ENCODE peak calls at places on chromosomes 7 and 10, in ten cellular contexts. Q is memory B cell; I is GM18507; Z is LoVo; C is Panc1; B is colonic mucosa; J is astrocyte of the hippocampus; X is activated CD4-positive, alpha-beta T cell treated with anti-CD3 and anti-CD28 coated beads for 1 hour; L is adrenal gland; W is spleen. S is an unnamed sample.
A peak's percentile ranks its signal among the peaks of the same experiment; 100 is the strongest.

GRCh38 chr10:21494221-21495001 is 31.1 kb downstream of the SKIDA1 start:
- DNase-seq in Q (peak; percentile 11), I (no peak), Z (no peak), C (no peak), B (peak; percentile 20), J (peak; percentile 73), X (no peak), L (peak; percentile 43), W (peak; percentile 85), S (peak; percentile 47)

GRCh38 chr10:14545827-14546226 is 215.1 kb upstream of the FRMD4A start:
- DNase-seq in Q (no peak), I (no peak), Z (no peak), C (no peak), B (no peak), J (peak; percentile 57), X (no peak), L (no peak), W (no peak), S (no peak)

GRCh38 chr7:154916381-154917213 is 86.3 kb downstream of the PAXIP1 start:
- DNase-seq in Q (no peak), I (no peak), Z (no peak), C (no peak), B (no peak), J (no peak), X (no peak), L (no peak), W (peak; percentile 59), S (no peak)

GRCh38 chr10:24947304-24948097 is 4.9 kb downstream of the PRTFDC1 start:
- DNase-seq in Q (no peak), I (no peak), Z (no peak), C (no peak), B (no peak), J (peak; percentile 40), X (no peak), L (no peak), W (no peak), S (no peak)

GRCh38 chr10:98134117-98134430 is 383 bp upstream of the R3HCC1L start:
- DNase-seq in Q (no peak), I (no peak), Z (no peak), C (no peak), B (no peak), J (no peak), X (no peak), L (no peak), W (no peak), S (no peak)

GRCh38 chr7:150631866-150632864 is at the start of gene GIMAP6:
- DNase-seq in Q (no peak), I (peak; percentile 39), Z (no peak), C (no peak), B (no peak), J (no peak), X (peak; percentile 32), L (peak; percentile 19), W (peak; percentile 82), S (no peak)

GRCh38 chr7:128217972-128218652 is 23.0 kb upstream of the LEP start:
- DNase-seq in Q (no peak), I (no peak), Z (no peak), C (no peak), B (no peak), J (no peak), X (no peak), L (no peak), W (no peak), S (no peak)

GRCh38 chr7:47382200-47382599 is 199.7 kb downstream of the TNS3 start:
- DNase-seq in Q (no peak), I (no peak), Z (no peak), C (no peak), B (no peak), J (no peak), X (no peak), L (no peak), W (no peak), S (no peak)

GRCh38 chr10:17747883-17748550 is 4.0 kb upstream of the TMEM236 start:
- DNase-seq in Q (no peak), I (no peak), Z (no peak), C (no peak), B (no peak), J (peak; percentile 17), X (no peak), L (peak; percentile 39), W (no peak), S (no peak)